ENCODE peak calls at places on chromosomes 5 and 9, in six cellular contexts. One of them, this sample, is unnamed. For H3K4me1, the result is how much of the 10 kb centered on the place peaks cover.

GRCh38 chr9:77826116-77826515 is 178.0 kb upstream of the GNA14 start:
- DNase-seq in SK-N-SH: no peak
- DNase-seq in MM.1S: no peak
- DNase-seq in small intestine: no peak
- DNase-seq in Karpas-422: no peak
- DNase-seq in tibial nerve: no peak
- DNase-seq in this sample: no peak

GRCh38 chr5:176542135-176542595 is 5.0 kb upstream of the RNF44 start:
- DNase-seq in SK-N-SH: no peak
- DNase-seq in MM.1S: peak
- DNase-seq in small intestine: peak
- DNase-seq in Karpas-422: peak
- DNase-seq in tibial nerve: no peak
- DNase-seq in this sample: no peak

GRCh38 chr9:18379073-18379811 is 94.7 kb upstream of the ADAMTSL1 start:
- DNase-seq in SK-N-SH: no peak
- DNase-seq in MM.1S: no peak
- DNase-seq in small intestine: no peak
- DNase-seq in Karpas-422: peak
- DNase-seq in tibial nerve: no peak
- DNase-seq in this sample: no peak

GRCh38 chr5:125199968-125200841 is 453.8 kb upstream of the ZNF608 start:
- DNase-seq in SK-N-SH: peak
- DNase-seq in MM.1S: no peak
- DNase-seq in small intestine: peak
- DNase-seq in Karpas-422: no peak
- DNase-seq in tibial nerve: no peak
- DNase-seq in this sample: no peak

GRCh38 chr9:4927043-4927471 is 58.0 kb upstream of the JAK2 start:
- DNase-seq in SK-N-SH: no peak
- DNase-seq in MM.1S: no peak
- DNase-seq in small intestine: no peak
- DNase-seq in Karpas-422: no peak
- DNase-seq in tibial nerve: no peak
- DNase-seq in this sample: no peak

GRCh38 chr9:88005146-88005750 is 30.9 kb upstream of the CDK20 start:
- DNase-seq in SK-N-SH: no peak
- DNase-seq in MM.1S: no peak
- DNase-seq in small intestine: no peak
- DNase-seq in Karpas-422: no peak
- DNase-seq in tibial nerve: no peak
- DNase-seq in this sample: no peak

GRCh38 chr5:50655810-50656205 is 10.6 kb upstream of the PARP8 start:
- DNase-seq in SK-N-SH: no peak
- DNase-seq in MM.1S: no peak
- DNase-seq in small intestine: peak
- DNase-seq in Karpas-422: no peak
- DNase-seq in tibial nerve: no peak
- DNase-seq in this sample: no peak

GRCh38 chr9:37405764-37406380 is 16.6 kb upstream of the GRHPR start:
- DNase-seq in SK-N-SH: no peak
- DNase-seq in MM.1S: no peak
- DNase-seq in small intestine: no peak
- DNase-seq in Karpas-422: no peak
- DNase-seq in tibial nerve: no peak
- DNase-seq in this sample: no peak

DNA sequence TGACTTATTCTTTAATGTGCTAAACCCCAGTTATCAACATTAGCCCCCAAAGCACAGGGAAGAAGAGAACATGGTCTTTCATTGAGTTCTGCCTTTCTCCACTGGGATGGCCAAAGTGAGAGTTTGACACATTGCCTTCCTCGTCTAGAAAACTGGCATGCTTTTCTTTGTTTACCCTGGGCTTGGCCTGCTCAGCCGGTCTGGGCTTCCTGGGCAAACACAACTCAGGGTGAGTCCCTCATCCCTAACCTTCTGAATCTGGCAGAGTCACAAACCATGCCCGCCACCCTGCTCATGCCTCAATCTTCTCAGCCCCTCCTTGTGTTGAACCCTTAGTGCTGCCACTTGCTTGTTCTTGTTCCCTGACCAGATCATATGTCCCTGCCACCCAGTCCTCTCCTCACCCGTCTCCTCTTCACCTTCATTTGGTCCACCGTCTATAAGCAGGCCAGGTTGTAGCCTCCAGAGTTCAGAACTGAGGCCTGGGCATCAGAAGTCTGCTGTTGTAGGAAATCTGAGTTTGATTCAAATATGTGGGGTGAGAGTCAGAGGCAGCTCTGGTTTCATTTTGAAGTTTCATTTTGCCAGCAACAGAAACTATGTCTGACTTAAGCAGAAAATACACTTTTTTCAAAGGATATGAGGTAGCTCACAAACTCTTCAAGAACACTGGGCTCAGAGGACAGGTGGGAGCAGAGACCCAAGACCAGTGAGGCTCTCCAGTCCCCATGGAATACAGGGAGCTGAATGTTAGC is 217.6 kb downstream of the NDUFS4 start:
- DNase-seq in SK-N-SH: no peak
- DNase-seq in MM.1S: peak
- DNase-seq in small intestine: no peak
- DNase-seq in Karpas-422: no peak
- DNase-seq in tibial nerve: no peak
- DNase-seq in this sample: no peak
- H3K4me3 ChIP-seq in SK-N-SH: no peak
- H3K4me3 ChIP-seq in MM.1S: no peak
- H3K4me3 ChIP-seq in small intestine: no peak
- H3K4me3 ChIP-seq in Karpas-422: no peak
- H3K4me3 ChIP-seq in tibial nerve: no peak
- H3K4me3 ChIP-seq in this sample: no peak

GRCh38 chr5:78500028-78500427 is 139.6 kb downstream of the SCAMP1 start:
- DNase-seq in SK-N-SH: no peak
- DNase-seq in MM.1S: no peak
- DNase-seq in small intestine: no peak
- DNase-seq in Karpas-422: no peak
- DNase-seq in tibial nerve: no peak
- DNase-seq in this sample: no peak
- H3K4me1 ChIP-seq in SK-N-SH: under half
- H3K4me1 ChIP-seq in MM.1S: under half
- H3K4me1 ChIP-seq in small intestine: under half
- H3K4me1 ChIP-seq in Karpas-422: half or more
- H3K4me1 ChIP-seq in tibial nerve: under half
- H3K4me1 ChIP-seq in this sample: under half

GRCh38 chr5:162037431-162037830 is 30.1 kb upstream of the GABRG2 start:
- DNase-seq in SK-N-SH: no peak
- DNase-seq in MM.1S: no peak
- DNase-seq in small intestine: no peak
- DNase-seq in Karpas-422: no peak
- DNase-seq in tibial nerve: no peak
- DNase-seq in this sample: no peak
- H3K27ac ChIP-seq in SK-N-SH: no peak
- H3K27ac ChIP-seq in MM.1S: no peak
- H3K27ac ChIP-seq in small intestine: no peak
- H3K27ac ChIP-seq in Karpas-422: no peak
- H3K27ac ChIP-seq in tibial nerve: no peak
- H3K27ac ChIP-seq in this sample: no peak

GRCh38 chr5:95862636-95863382 is 40.3 kb upstream of the GLRX start:
- DNase-seq in SK-N-SH: no peak
- DNase-seq in MM.1S: no peak
- DNase-seq in small intestine: no peak
- DNase-seq in Karpas-422: no peak
- DNase-seq in tibial nerve: no peak
- DNase-seq in this sample: peak

GRCh38 chr5:95861221-95861857 is 38.8 kb upstream of the GLRX start:
- DNase-seq in SK-N-SH: no peak
- DNase-seq in MM.1S: no peak
- DNase-seq in small intestine: no peak
- DNase-seq in Karpas-422: no peak
- DNase-seq in tibial nerve: peak
- DNase-seq in this sample: peak

GRCh38 chr5:95864456-95864855 is 41.9 kb upstream of the GLRX start:
- DNase-seq in SK-N-SH: no peak
- DNase-seq in MM.1S: no peak
- DNase-seq in small intestine: no peak
- DNase-seq in Karpas-422: no peak
- DNase-seq in tibial nerve: no peak
- DNase-seq in this sample: no peak

GRCh38 chr5:95863383-95863757 is 40.8 kb upstream of the GLRX start:
- DNase-seq in SK-N-SH: no peak
- DNase-seq in MM.1S: no peak
- DNase-seq in small intestine: no peak
- DNase-seq in Karpas-422: no peak
- DNase-seq in tibial nerve: peak
- DNase-seq in this sample: peak

DNA sequence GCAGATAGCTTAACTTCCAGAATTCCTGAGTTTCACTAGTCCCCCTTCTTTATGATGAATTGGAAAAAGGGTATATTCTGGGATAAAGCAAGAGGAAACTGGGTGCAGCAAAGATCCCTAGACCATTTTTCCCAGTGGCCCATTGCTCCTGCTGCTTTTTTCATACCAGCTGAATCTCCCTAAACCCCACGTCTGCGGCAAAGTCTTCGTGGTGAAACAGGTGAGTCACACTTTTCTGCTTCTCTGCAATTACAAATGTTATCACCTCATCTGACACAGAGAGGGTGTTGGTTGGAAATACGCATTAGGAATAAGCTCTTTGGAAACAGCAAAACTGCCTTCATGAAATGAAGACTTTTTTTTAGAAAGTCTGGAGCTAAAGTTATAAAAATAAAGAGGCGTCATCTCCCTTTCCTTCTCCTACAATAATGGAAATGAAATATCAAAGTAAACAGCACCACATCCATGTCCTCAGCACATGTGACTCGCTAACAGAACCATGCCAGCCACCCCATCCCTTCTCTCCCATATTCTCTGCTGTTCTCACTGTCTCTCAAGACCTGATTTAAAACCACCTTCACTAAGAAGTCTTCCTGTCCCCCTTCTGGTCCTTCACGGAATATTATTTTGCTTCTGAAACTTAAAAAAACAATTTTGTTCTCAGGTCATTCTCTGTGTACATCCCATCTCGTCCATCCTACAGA is 39.5 kb upstream of the GLRX start:
- DNase-seq in SK-N-SH: no peak
- DNase-seq in MM.1S: no peak
- DNase-seq in small intestine: peak
- DNase-seq in Karpas-422: no peak
- DNase-seq in tibial nerve: no peak
- DNase-seq in this sample: no peak
- H3K4me3 ChIP-seq in SK-N-SH: no peak
- H3K4me3 ChIP-seq in MM.1S: no peak
- H3K4me3 ChIP-seq in small intestine: no peak
- H3K4me3 ChIP-seq in Karpas-422: no peak
- H3K4me3 ChIP-seq in tibial nerve: no peak
- H3K4me3 ChIP-seq in this sample: no peak

GRCh38 chr5:140178482-140179116 is 3.6 kb downstream of the CYSTM1 start:
- DNase-seq in SK-N-SH: no peak
- DNase-seq in MM.1S: no peak
- DNase-seq in small intestine: no peak
- DNase-seq in Karpas-422: peak
- DNase-seq in tibial nerve: no peak
- DNase-seq in this sample: no peak

GRCh38 chr5:140182803-140183367 is 7.9 kb downstream of the CYSTM1 start:
- DNase-seq in SK-N-SH: no peak
- DNase-seq in MM.1S: no peak
- DNase-seq in small intestine: peak
- DNase-seq in Karpas-422: no peak
- DNase-seq in tibial nerve: peak
- DNase-seq in this sample: no peak

GRCh38 chr5:140182075-140182709 is 7.2 kb downstream of the CYSTM1 start:
- DNase-seq in SK-N-SH: no peak
- DNase-seq in MM.1S: no peak
- DNase-seq in small intestine: peak
- DNase-seq in Karpas-422: no peak
- DNase-seq in tibial nerve: peak
- DNase-seq in this sample: no peak

GRCh38 chr5:140181002-140181483 is 6.1 kb downstream of the CYSTM1 start:
- DNase-seq in SK-N-SH: peak
- DNase-seq in MM.1S: peak
- DNase-seq in small intestine: peak
- DNase-seq in Karpas-422: no peak
- DNase-seq in tibial nerve: no peak
- DNase-seq in this sample: no peak

DNA sequence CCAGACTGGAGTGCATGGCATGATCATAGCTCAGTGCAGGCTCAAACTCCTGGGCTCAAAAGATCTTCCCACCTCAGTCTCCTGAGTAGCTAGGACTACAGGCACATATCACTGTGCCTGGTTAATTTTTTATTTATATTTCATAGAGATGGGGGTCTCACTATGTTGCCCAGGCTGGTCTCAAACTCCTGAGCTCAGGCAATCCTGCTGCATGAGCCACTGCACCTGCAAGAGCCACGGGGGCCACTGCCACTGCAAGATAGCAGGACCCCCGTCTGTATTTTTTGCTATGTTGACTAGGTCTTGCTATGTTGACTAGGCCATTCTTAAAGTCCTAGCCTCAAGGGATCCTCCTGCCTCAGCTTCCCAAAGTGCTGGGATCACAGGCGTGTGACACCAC is 6.5 kb downstream of the CYSTM1 start:
- DNase-seq in SK-N-SH: no peak
- DNase-seq in MM.1S: no peak
- DNase-seq in small intestine: no peak
- DNase-seq in Karpas-422: no peak
- DNase-seq in tibial nerve: no peak
- DNase-seq in this sample: no peak
- H3K4me1 ChIP-seq in SK-N-SH: under half
- H3K4me1 ChIP-seq in MM.1S: under half
- H3K4me1 ChIP-seq in small intestine: under half
- H3K4me1 ChIP-seq in Karpas-422: under half
- H3K4me1 ChIP-seq in tibial nerve: under half
- H3K4me1 ChIP-seq in this sample: under half

GRCh38 chr5:58073246-58073645 is 386.6 kb downstream of the PLK2 start:
- DNase-seq in SK-N-SH: no peak
- DNase-seq in MM.1S: no peak
- DNase-seq in small intestine: no peak
- DNase-seq in Karpas-422: no peak
- DNase-seq in tibial nerve: no peak
- DNase-seq in this sample: no peak
- H3K27ac ChIP-seq in SK-N-SH: no peak
- H3K27ac ChIP-seq in MM.1S: no peak
- H3K27ac ChIP-seq in small intestine: no peak
- H3K27ac ChIP-seq in Karpas-422: no peak
- H3K27ac ChIP-seq in tibial nerve: peak
- H3K27ac ChIP-seq in this sample: no peak

GRCh38 chr9:95024097-95024671 is 293.3 kb downstream of the FANCC start:
- DNase-seq in SK-N-SH: no peak
- DNase-seq in MM.1S: no peak
- DNase-seq in small intestine: no peak
- DNase-seq in Karpas-422: no peak
- DNase-seq in tibial nerve: no peak
- DNase-seq in this sample: no peak
- H3K4me3 ChIP-seq in SK-N-SH: no peak
- H3K4me3 ChIP-seq in MM.1S: no peak
- H3K4me3 ChIP-seq in small intestine: no peak
- H3K4me3 ChIP-seq in Karpas-422: no peak
- H3K4me3 ChIP-seq in tibial nerve: peak
- H3K4me3 ChIP-seq in this sample: peak

This sample was measured in ascending aorta.